ENCODE peak calls at places on chromosomes 3 and 15, in ten cellular contexts. Y is MM.1S, U is nephron progenitor cell, G is hepatocyte, A is natural killer cell, X is spleen, J is Calu3, H is fibroblast of villous mesenchyme, P is GM12865, L is GM10248. B is an unnamed sample.

GRCh38 chr15:34154725-34155204 is 52.9 kb downstream of the PGBD4 start:
- DNase-seq in U (no peak), J (peak; percentile 3), X (no peak), Y (no peak), L (no peak), H (no peak), A (no peak), G (peak; percentile 74), P (no peak), B (no peak)

GRCh38 chr3:154247806-154248480 is 76.3 kb downstream of the DHX36 start:
- DNase-seq in L (no peak), A (no peak), X (no peak), G (no peak), H (no peak), P (no peak), Y (no peak), U (no peak), J (peak; percentile 45), B (no peak)

GRCh38 chr3:194487289-194488006 is 646 bp upstream of the ATP13A3 start:
- DNase-seq in A (peak; percentile 37), U (no peak), H (peak; percentile 54), P (peak; percentile 80), X (peak; percentile 90), L (peak; percentile 68), G (peak; percentile 53), J (peak; percentile 45), Y (peak; percentile 47), B (peak; percentile 63)

GRCh38 chr3:18436213-18436612 is 11.1 kb upstream of the SATB1 start:
- DNase-seq in P (no peak), G (no peak), L (no peak), J (no peak), Y (no peak), X (no peak), A (no peak), U (no peak), H (no peak), B (no peak)

GRCh38 chr3:27643355-27643754 is 78.8 kb downstream of the EOMES start:
- DNase-seq in G (no peak), P (no peak), U (no peak), Y (no peak), L (no peak), A (no peak), X (no peak), J (peak; percentile 38), H (no peak), B (no peak)

GRCh38 chr3:134211797-134212196 is 38.9 kb downstream of the RYK start:
- DNase-seq in L (peak; percentile 22), X (no peak), H (peak; percentile 62), A (no peak), J (peak; percentile 63), Y (peak; percentile 60), P (peak; percentile 62), U (peak; percentile 28), G (peak; percentile 69), B (no peak)

GRCh38 chr15:74977599-74977998 is 17.8 kb upstream of the SCAMP5 start:
- DNase-seq in J (no peak), H (no peak), Y (no peak), X (no peak), U (no peak), P (no peak), A (no peak), G (no peak), L (no peak), B (no peak)

GRCh38 chr3:51955893-51956770 is 951 bp downstream of the GPR62 start:
- DNase-seq in X (no peak), J (peak; percentile 58), L (no peak), H (peak; percentile 42), U (peak; percentile 65), Y (no peak), A (peak; percentile 27), P (no peak), G (peak; percentile 77), B (no peak)

GRCh38 chr3:47421741-47422649 is 41.2 kb downstream of the PTPN23 start:
- DNase-seq in H (no peak), U (no peak), G (no peak), Y (no peak), P (no peak), A (no peak), X (peak; percentile 86), L (no peak), J (peak; percentile 49), B (no peak)

GRCh38 chr3:151468284-151468917 is 7.5 kb upstream of the IGSF10 start:
- DNase-seq in U (peak; percentile 47), G (peak; percentile 82), H (peak; percentile 69), A (no peak), X (no peak), L (peak; percentile 49), J (peak; percentile 78), P (peak; percentile 69), Y (peak; percentile 62), B (no peak)

GRCh38 chr3:168249539-168250414 is 154.1 kb upstream of the GOLIM4 start:
- DNase-seq in H (peak; percentile 63), G (peak; percentile 91), J (peak; percentile 90), L (peak; percentile 87), A (no peak), U (peak; percentile 90), P (peak; percentile 92), X (peak; percentile 85), Y (peak; percentile 91), B (peak; percentile 44)

GRCh38 chr15:35141743-35142356 is 56.8 kb upstream of the NANOGP8 start:
- DNase-seq in H (peak; percentile 95), G (peak; percentile 36), P (peak; percentile 7), U (no peak), X (no peak), A (no peak), J (no peak), L (no peak), Y (no peak), B (no peak)

GRCh38 chr3:123618768-123619484 is 34.1 kb upstream of the HACD2 start:
- DNase-seq in A (no peak), G (peak; percentile 58), X (no peak), H (peak; percentile 60), U (no peak), J (peak; percentile 46), Y (no peak), P (no peak), L (no peak), B (peak; percentile 93)

GRCh38 chr3:45171283-45171682 is 25.1 kb upstream of the CDCP1 start:
- DNase-seq in X (no peak), H (no peak), J (no peak), U (no peak), A (no peak), G (no peak), P (no peak), Y (no peak), L (no peak), B (no peak)
- TF ChIP-seq CTCF in X (no peak), H (peak; percentile 14), J (no peak), U (no peak), A (no peak), G (no peak), P (no peak), Y (no peak), L (no peak), B (no peak)

DNA sequence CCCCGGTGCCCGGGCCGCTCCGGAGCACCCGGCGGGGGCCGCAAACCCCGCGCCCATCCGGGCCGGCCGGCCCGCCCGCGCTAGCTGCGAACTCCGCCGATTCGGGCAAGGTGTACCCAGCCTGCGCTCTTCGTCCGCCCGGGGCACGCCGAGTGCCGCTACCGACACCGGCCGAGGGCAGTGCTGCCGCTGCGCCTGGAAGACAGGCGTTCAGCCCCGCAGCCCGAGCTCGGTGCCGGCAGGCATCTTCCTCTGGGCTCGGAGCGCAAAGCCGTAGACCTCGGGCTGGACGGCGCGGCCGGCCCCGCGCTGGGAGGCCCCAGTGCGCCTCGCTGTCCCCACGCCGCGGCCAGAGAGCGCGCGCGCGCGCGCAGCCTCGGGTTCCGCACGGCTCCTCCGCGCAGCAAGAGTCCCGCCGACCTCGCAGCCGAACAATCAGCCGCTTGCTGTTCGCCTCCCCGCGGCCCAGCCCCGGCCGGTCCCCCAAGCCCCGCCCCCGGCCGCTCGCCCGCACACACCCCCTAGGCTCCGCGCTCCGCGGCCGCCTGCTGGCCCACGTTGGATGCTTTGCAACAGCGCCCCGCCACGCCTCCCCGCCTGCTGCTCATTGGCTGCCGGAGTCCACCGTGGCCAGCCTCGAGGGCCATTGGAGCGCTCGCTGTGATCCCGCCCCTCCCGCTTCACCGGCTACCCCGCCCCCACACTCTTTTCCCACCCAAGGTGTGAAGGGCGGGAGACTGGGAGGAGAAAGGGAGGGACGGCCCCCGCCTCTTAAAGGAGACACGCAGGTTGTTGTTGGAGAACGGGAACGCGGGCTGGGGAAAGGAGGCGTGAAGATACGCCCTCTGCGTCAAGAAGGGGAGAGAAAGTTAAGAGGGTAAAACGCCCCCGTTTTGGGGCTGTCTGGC is at the start of gene LRIG1:
- DNase-seq in Y (peak; percentile 99), G (peak; percentile 99), J (peak; percentile 99), H (peak; percentile 98), L (peak; percentile 94), P (peak; percentile 99), A (peak; percentile 92), X (peak; percentile 100), U (peak; percentile 100), B (peak; percentile 91)
- TF ChIP-seq CTCF in Y (no peak), G (peak; percentile 12), J (no peak), H (no peak), L (no peak), P (no peak), A (peak; percentile 54), X (peak; percentile 69), U (no peak), B (peak; percentile 33)

DNA sequence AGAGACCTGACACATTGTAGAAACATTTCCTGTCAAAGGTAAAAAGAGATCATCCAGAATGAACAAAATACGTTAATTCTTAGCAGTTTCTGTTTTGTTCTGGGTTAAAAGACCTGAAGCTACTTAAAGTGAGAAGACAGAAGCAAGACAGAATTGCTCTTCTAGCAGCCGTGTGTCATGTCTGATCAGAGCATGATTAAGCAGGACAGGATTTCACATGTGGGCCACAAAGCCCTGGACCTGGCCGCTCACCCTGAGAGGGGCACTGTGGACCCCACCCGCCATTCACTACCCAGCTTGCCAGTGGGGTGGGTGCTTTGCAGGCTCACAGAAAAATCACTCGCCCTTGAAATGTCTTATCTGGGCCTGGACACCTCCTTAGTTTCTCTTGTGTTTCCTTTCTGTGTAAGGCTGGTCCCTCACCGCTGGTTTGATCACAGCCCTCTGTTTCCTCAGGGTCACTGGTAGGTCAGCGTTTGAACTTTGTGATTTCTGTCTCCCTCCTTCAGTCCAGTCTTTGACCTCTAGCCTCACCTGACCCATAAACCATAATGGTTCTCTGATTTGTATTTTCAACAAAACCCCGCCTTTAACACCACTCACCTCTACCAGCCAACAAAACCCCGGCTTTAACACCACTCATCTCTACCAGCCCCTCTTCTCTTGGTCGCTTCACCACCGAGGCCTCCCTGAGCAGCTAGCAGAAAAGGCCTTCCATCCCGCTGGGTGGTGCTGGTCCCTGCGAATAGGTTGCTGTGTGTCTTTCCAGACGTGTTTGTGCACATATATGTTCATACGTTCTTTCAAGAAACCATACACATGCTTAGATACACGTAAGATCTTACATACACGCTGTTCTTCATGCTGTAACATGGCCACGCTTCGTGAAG is 185.0 kb downstream of the OR4M2 start:
- DNase-seq in H (no peak), L (no peak), P (no peak), U (no peak), G (no peak), J (no peak), X (peak; percentile 76), A (peak; percentile 82), Y (no peak), B (no peak)
- TF ChIP-seq CTCF in H (no peak), L (no peak), P (no peak), U (no peak), G (no peak), J (no peak), X (no peak), A (peak; percentile 19), Y (no peak), B (no peak)

DNA sequence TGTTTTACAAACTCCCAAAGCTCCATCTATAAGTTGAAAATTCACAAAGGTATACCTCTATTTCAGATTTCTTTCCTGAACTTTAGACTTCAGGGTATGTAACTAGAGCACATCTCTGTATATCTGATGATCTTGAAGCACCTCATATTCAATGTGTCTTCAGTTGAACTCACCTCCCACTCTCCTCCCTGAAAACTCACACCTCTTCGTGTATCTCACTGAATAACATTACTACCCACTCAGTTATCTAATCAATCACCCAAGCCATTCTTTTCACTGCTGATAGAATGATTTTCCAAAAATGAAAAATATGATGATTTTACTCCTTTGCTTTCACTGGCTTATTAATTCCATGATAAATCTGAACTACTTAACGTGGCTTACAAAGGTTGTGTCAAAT is 52.9 kb downstream of the GTPBP8 start:
- DNase-seq in L (no peak), X (no peak), H (no peak), Y (no peak), U (no peak), J (no peak), P (no peak), G (no peak), A (no peak), B (no peak)
- TF ChIP-seq CTCF in L (no peak), X (no peak), H (no peak), Y (no peak), U (no peak), J (no peak), P (no peak), G (no peak), A (no peak), B (no peak)

B was measured in CD14-positive monocyte.